ENCODE peak calls at places on chromosomes 5 and 9, in eight cellular contexts. U is fibroblast of lung, F is foreskin keratinocyte, D is cardiac muscle cell, A is Caco-2, M is tibial nerve, Q is astrocyte of the spinal cord, I is PC-9. Y is an unnamed sample.

GRCh38 chr5:141338538-141339306 is at the start of gene PCDHGA2:
- DNase-seq in U (peak; percentile 65), I (peak; percentile 19), F (no peak), M (no peak), D (no peak), A (no peak), Q (peak; percentile 67), Y (no peak)

GRCh38 chr5:108360280-108360679 is 21.6 kb downstream of the FBXL17 start:
- DNase-seq in D (no peak), Q (no peak), I (no peak), U (no peak), F (no peak), A (no peak), M (no peak), Y (no peak)

GRCh38 chr9:8365029-8365428 is 565.5 kb upstream of the DMAC1 start:
- DNase-seq in Q (peak; percentile 91), A (no peak), I (no peak), M (no peak), D (no peak), U (peak; percentile 79), F (no peak), Y (no peak)

GRCh38 chr5:39714036-39714698 is 289.4 kb upstream of the DAB2 start:
- DNase-seq in A (peak; percentile 43), D (peak; percentile 49), M (no peak), U (peak; percentile 81), I (peak; percentile 74), Q (peak; percentile 82), F (peak; percentile 40), Y (no peak)

GRCh38 chr9:131399972-131400371 is 6.1 kb downstream of the PRRC2B start:
- DNase-seq in A (no peak), M (no peak), U (no peak), F (no peak), Q (no peak), I (no peak), D (no peak), Y (no peak)

GRCh38 chr5:40618926-40619325 is 60.8 kb upstream of the PTGER4 start:
- DNase-seq in D (no peak), U (no peak), M (no peak), A (no peak), I (no peak), Q (no peak), F (no peak), Y (no peak)

GRCh38 chr5:76638466-76638865 is 15.3 kb upstream of the F2RL2 start:
- DNase-seq in D (no peak), A (no peak), F (no peak), Q (no peak), U (no peak), I (no peak), M (no peak), Y (no peak)

GRCh38 chr9:77981332-77981731 is 50.3 kb downstream of the GNAQ start:
- DNase-seq in U (peak; percentile 17), D (peak; percentile 45), M (no peak), A (peak; percentile 43), F (peak; percentile 82), I (peak; percentile 77), Q (peak; percentile 54), Y (no peak)

GRCh38 chr9:100099722-100100042 is 639 bp downstream of the INVS start:
- DNase-seq in U (no peak), F (no peak), A (peak; percentile 43), Q (no peak), I (no peak), M (no peak), D (peak; percentile 46), Y (no peak)

GRCh38 chr5:72284674-72285424 is 35.2 kb downstream of the MRPS27 start:
- DNase-seq in A (no peak), F (no peak), D (no peak), Q (no peak), I (no peak), U (no peak), M (no peak), Y (no peak)

GRCh38 chr5:36502608-36503007 is 103.8 kb upstream of the SLC1A3 start:
- DNase-seq in U (peak; percentile 85), D (no peak), F (no peak), Q (peak; percentile 97), A (no peak), I (no peak), M (no peak), Y (no peak)

GRCh38 chr5:144183254-144183889 is 12.7 kb downstream of the KCTD16 start:
- DNase-seq in Q (peak; percentile 65), A (no peak), M (no peak), F (no peak), D (peak; percentile 36), I (no peak), U (peak; percentile 66), Y (no peak)

GRCh38 chr5:111673896-111674626 is 82.9 kb downstream of the NREP start:
- DNase-seq in M (no peak), I (no peak), F (no peak), U (no peak), Q (no peak), A (no peak), D (no peak), Y (no peak)

GRCh38 chr9:108831496-108832178 is 24.1 kb downstream of the ACTL7B start:
- DNase-seq in F (peak; percentile 72), Q (no peak), I (no peak), A (no peak), D (no peak), M (no peak), U (no peak), Y (no peak)

GRCh38 chr9:1047605-1048235 is 2.4 kb upstream of the DMRT2 start:
- DNase-seq in D (no peak), I (no peak), U (peak; percentile 21), F (no peak), M (no peak), Q (no peak), A (no peak), Y (no peak)

GRCh38 chr5:113682497-113683136 is 169.1 kb downstream of the YTHDC2 start:
- DNase-seq in A (no peak), F (no peak), I (no peak), M (no peak), U (peak; percentile 15), Q (no peak), D (no peak), Y (no peak)

DNA sequence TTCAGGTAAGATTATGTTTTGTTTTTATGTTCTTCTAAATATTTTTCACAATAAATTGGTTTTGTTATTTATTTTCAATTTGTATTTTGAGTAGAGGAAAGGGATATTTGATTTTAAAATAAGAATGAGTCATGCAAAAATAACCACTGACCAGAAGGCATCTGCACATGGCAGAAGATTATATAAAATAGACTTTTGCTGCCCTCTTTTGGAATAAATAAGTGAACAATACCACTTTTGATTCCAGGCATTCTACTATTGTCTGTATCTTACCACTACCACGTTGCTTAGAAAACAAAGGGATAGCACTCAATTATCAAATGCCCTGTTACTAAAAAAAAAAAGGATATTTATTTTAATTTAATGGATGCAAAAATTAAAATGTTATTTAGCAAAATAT is 227.3 kb upstream of the ITGA1 start:
- DNase-seq in Q (peak; percentile 4), A (no peak), U (peak; percentile 33), F (no peak), M (no peak), I (no peak), D (peak; percentile 31), Y (no peak)
- TF ChIP-seq CTCF in Q (no peak), A (no peak), U (no peak), F (peak; percentile 40), M (no peak), I (peak; percentile 40), D (no peak), Y (no peak)

GRCh38 chr5:20974423-20974822 is 986.4 kb upstream of the CDH18 start:
- DNase-seq in Q (peak; percentile 38), I (no peak), D (no peak), U (peak; percentile 63), F (no peak), M (no peak), A (no peak), Y (no peak)

DNA sequence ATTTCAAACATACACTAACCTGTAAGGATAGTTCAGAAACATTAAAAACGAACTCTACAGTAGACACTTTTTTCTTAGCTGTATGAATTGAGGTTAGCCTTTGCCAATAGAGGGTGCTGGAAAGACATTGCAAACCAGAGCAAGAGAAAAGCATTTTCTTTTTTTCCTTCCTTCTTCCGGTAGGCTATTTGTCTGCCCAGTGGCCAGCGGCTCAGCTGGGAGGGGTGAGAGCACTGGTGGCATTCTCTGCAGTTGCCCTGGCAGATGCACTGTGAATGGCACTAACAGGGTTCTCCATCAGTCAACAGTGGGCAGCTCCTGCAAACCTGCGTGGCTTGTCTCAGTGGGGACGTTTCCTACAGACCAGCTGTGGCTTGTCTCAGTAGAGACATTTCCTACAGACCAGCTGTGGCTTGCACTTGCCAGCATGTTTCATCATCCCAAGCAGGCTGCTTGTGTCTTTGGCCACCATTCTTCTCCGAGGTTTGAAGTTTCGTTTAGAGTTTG is 984.5 kb upstream of the CDH18 start:
- DNase-seq in U (peak; percentile 96), I (peak; percentile 68), F (peak; percentile 16), Q (peak; percentile 57), D (peak; percentile 34), M (no peak), A (peak; percentile 32), Y (no peak)
- TF ChIP-seq CTCF in U (peak; percentile 8), I (peak; percentile 42), F (peak; percentile 49), Q (peak; percentile 66), D (peak; percentile 71), M (no peak), A (peak; percentile 25), Y (no peak)

DNA sequence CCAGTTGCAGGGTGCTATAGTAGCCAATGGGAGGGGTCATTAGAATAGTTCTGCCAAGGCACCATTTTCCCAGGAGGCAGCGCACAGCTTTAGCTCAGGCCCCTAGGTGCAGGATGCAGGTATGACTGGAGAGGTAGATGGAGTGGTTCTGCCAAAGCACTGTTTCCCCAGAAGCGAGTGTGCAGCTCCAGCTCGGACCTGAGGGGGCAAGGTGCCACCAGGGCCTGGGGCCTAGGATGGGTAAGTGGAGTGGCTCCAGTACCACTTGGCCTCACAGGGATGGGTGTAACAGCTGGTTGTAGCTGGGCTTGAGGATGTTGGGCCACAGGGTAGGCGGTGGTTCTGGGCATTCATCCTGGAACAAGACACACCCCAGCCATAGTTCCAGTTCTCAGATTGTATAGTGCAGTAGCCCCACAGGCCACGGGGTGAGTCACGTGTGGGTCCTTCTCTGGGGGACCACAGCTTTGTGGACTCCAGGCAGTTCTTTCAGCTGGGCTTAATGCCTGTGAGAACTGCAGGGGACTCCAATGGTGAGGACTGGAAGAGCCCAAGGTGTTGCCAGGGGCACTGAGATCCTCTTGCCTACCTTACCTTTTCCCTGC is 185.5 kb upstream of the ANKH start:
- DNase-seq in D (no peak), I (no peak), U (no peak), F (no peak), M (no peak), Q (no peak), A (no peak), Y (no peak)
- TF ChIP-seq CTCF in D (no peak), I (no peak), U (no peak), F (no peak), M (no peak), Q (no peak), A (no peak), Y (no peak)

DNA sequence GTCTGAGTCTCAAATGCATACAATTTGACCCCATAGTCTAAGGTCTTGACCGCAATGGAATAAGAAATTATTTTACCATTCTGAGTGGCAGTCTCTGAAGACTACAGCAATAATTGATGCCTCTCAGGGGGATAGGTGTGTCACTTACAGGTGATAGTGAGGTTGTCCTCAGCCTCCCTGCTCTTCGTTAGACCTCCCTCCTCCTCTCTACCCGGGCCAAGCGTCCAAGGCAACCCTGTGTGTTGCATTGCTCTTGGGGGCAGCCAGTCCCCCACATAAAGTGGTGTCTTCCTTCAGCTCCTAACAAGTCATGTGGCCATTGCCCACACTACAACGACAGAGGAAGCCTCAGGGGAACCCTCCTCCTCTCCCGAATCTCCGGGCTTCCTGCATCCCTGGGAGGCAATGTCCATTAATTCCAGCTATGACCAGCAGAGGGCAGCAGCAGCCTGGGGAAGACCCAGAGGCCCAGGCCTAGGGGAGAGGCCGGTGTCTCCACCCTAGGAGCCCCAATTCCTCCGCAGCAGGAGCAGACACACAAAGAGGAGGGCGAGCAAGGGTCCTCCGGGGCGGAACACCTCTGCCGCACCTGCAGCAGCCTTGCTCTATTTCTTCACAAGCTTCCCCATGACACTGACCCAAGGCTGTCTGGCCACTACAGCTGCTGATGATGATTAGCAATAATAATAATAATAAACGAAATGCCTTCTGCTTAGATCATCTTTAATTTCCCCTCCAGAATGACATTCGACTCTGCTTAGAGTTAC is 134.8 kb downstream of the KCNIP1 start:
- DNase-seq in F (no peak), U (peak; percentile 20), D (peak; percentile 75), I (peak; percentile 73), A (peak; percentile 69), Q (peak; percentile 35), M (peak; percentile 44), Y (peak; percentile 37)
- TF ChIP-seq CTCF in F (peak; percentile 77), U (peak; percentile 73), D (peak; percentile 81), I (peak; percentile 96), A (peak; percentile 87), Q (peak; percentile 88), M (peak; percentile 92), Y (peak; percentile 73)